ENCODE peak calls at places on chromosome 2, in ten cellular contexts. T, G, K, R, H, Q, X, E, B and J are unnamed samples.

GRCh38 chr2:233129351-233129978 is 69.3 kb downstream of the INPP5D start:
- DNase-seq in R (no peak), Q (no peak), H (no peak), X (peak; percentile 67), E (no peak), B (no peak), G (no peak), K (no peak), T (peak; percentile 22), J (no peak)

GRCh38 chr2:109528811-109529501 is 84.8 kb downstream of the SEPTIN10 start:
- DNase-seq in T (no peak), Q (no peak), G (no peak), E (no peak), H (no peak), R (no peak), X (no peak), B (no peak), K (no peak), J (no peak)

GRCh38 chr2:139033300-139033699 is 253.1 kb upstream of the NXPH2 start:
- DNase-seq in X (peak; percentile 71), B (no peak), Q (no peak), R (no peak), H (no peak), E (no peak), T (no peak), G (no peak), K (no peak), J (no peak)

GRCh38 chr2:9089831-9090230 is 86.3 kb upstream of the MBOAT2 start:
- DNase-seq in E (no peak), X (no peak), K (no peak), Q (no peak), G (no peak), R (no peak), B (no peak), H (no peak), T (no peak), J (no peak)

GRCh38 chr2:30293303-30293912 is 62.1 kb downstream of the LBH start:
- DNase-seq in K (no peak), H (peak; percentile 31), X (peak; percentile 20), T (no peak), E (no peak), G (no peak), R (peak; percentile 16), B (no peak), Q (peak; percentile 26), J (peak; percentile 27)

GRCh38 chr2:101679037-101679726 is 18.3 kb upstream of the MAP4K4 start:
- DNase-seq in R (no peak), T (no peak), G (no peak), B (no peak), K (no peak), E (no peak), Q (no peak), H (no peak), X (no peak), J (no peak)

GRCh38 chr2:232878855-232879617 is 9.0 kb downstream of the SNORC start:
- DNase-seq in Q (no peak), T (no peak), E (no peak), R (no peak), G (no peak), B (no peak), K (no peak), H (no peak), X (no peak), J (no peak)

GRCh38 chr2:230410861-230411464 is 5.0 kb upstream of the SP100 start:
- DNase-seq in G (no peak), X (no peak), K (no peak), Q (no peak), R (no peak), E (no peak), H (peak; percentile 16), B (no peak), T (no peak), J (no peak)

GRCh38 chr2:158493458-158493857 is 36.7 kb downstream of the PKP4 start:
- DNase-seq in T (no peak), Q (peak; percentile 34), R (no peak), E (no peak), B (no peak), X (no peak), H (no peak), G (no peak), K (no peak), J (no peak)

GRCh38 chr2:9966491-9967022 is 15.1 kb downstream of the GRHL1 start:
- DNase-seq in E (no peak), G (no peak), H (no peak), K (no peak), Q (no peak), T (no peak), B (no peak), R (no peak), X (no peak), J (no peak)

GRCh38 chr2:49248506-49248905 is 94.2 kb upstream of the FSHR start:
- DNase-seq in H (no peak), K (no peak), B (no peak), G (no peak), E (no peak), T (no peak), R (no peak), X (no peak), Q (no peak), J (no peak)

GRCh38 chr2:126675637-126676036 is 19.7 kb downstream of the GYPC start:
- DNase-seq in K (no peak), H (no peak), Q (no peak), R (no peak), X (no peak), E (no peak), G (no peak), B (no peak), T (no peak), J (no peak)

GRCh38 chr2:177799531-177799930 is 273.0 kb downstream of the PDE11A start:
- DNase-seq in E (peak; percentile 10), H (no peak), G (no peak), T (peak; percentile 18), K (no peak), Q (peak; percentile 58), B (no peak), R (no peak), X (peak; percentile 55), J (peak; percentile 2)

GRCh38 chr2:105261061-105261460 is 19.5 kb downstream of the GPR45 start:
- DNase-seq in Q (no peak), E (no peak), G (no peak), R (no peak), T (no peak), H (no peak), K (no peak), B (no peak), X (no peak), J (no peak)

GRCh38 chr2:235347691-235348090 is 146.2 kb upstream of the AGAP1 start:
- DNase-seq in H (no peak), Q (no peak), G (no peak), X (peak; percentile 86), E (no peak), T (no peak), R (no peak), B (no peak), K (no peak), J (no peak)

GRCh38 chr2:191665286-191665685 is 12.7 kb upstream of the NABP1 start:
- DNase-seq in R (no peak), G (no peak), Q (no peak), E (no peak), H (no peak), B (no peak), X (no peak), T (no peak), K (no peak), J (peak; percentile 81)

GRCh38 chr2:240832816-240833497 is 12.9 kb upstream of the KIF1A start:
- DNase-seq in H (no peak), X (no peak), K (no peak), B (no peak), T (no peak), R (no peak), Q (no peak), E (no peak), G (no peak), J (no peak)

GRCh38 chr2:217776631-217777030 is 226.2 kb downstream of the TNS1 start:
- DNase-seq in K (no peak), B (no peak), Q (no peak), H (no peak), E (no peak), G (no peak), T (no peak), R (no peak), X (no peak), J (no peak)

GRCh38 chr2:42492691-42493467 is 903 bp downstream of the KCNG3 start:
- DNase-seq in X (no peak), Q (peak; percentile 36), K (peak; percentile 42), G (no peak), B (no peak), H (peak; percentile 30), R (peak; percentile 53), T (peak; percentile 11), E (no peak), J (no peak)

GRCh38 chr2:85987266-85988178 is 98.7 kb upstream of the ST3GAL5 start:
- DNase-seq in T (no peak), E (no peak), X (no peak), B (no peak), R (no peak), Q (no peak), G (no peak), H (no peak), K (no peak), J (no peak)

GRCh38 chr2:42796427-42797248 is 4.3 kb upstream of the HAAO start:
- DNase-seq in B (no peak), H (no peak), X (no peak), G (no peak), Q (no peak), R (no peak), E (no peak), T (no peak), K (peak; percentile 27), J (no peak)

GRCh38 chr2:11771971-11772615 is 25.7 kb downstream of the LPIN1 start:
- DNase-seq in E (no peak), X (no peak), T (no peak), R (no peak), B (no peak), Q (no peak), K (no peak), G (no peak), H (no peak), J (no peak)

GRCh38 chr2:26848336-26849055 is 564 bp downstream of the DPYSL5 start:
- DNase-seq in X (peak; percentile 58), K (no peak), Q (peak; percentile 34), H (peak; percentile 19), G (peak; percentile 25), T (peak; percentile 44), B (no peak), E (peak; percentile 52), R (no peak), J (no peak)

GRCh38 chr2:44713170-44713569 is 228.3 kb upstream of the SIX3 start:
- DNase-seq in K (no peak), R (no peak), B (no peak), G (no peak), E (no peak), H (no peak), Q (no peak), X (no peak), T (no peak), J (no peak)

GRCh38 chr2:224865016-224865415 is 148.9 kb upstream of the CCDC195 start:
- DNase-seq in G (no peak), T (no peak), H (no peak), X (peak; percentile 39), E (no peak), R (no peak), Q (no peak), B (no peak), K (no peak), J (no peak)

GRCh38 chr2:220076734-220077133 is 449.3 kb downstream of the SLC4A3 start:
- DNase-seq in X (peak; percentile 26), K (no peak), T (peak; percentile 20), G (no peak), Q (peak; percentile 27), R (no peak), E (peak; percentile 33), H (no peak), B (no peak), J (no peak)

GRCh38 chr2:240233891-240234502 is 93.5 kb upstream of the OTOS start:
- DNase-seq in X (no peak), B (no peak), T (no peak), Q (no peak), R (no peak), K (no peak), G (no peak), E (no peak), H (no peak), J (no peak)

GRCh38 chr2:188571543-188571942 is 279.9 kb downstream of the GULP1 start:
- DNase-seq in G (no peak), T (no peak), E (no peak), R (no peak), B (no peak), K (no peak), H (no peak), X (no peak), Q (no peak), J (no peak)